ENCODE peak calls at places on chromosomes 12 and 14, in eight cellular contexts. One of them, this sample, is unnamed.

GRCh38 chr12:61993734-61994345 is 266.4 kb upstream of the USP15 start:
- DNase-seq in activated CD8-positive, alpha-beta T cell treated with anti-CD3 and anti-CD28 coated beads for 36 hours: no peak
- DNase-seq in cardiac muscle cell: peak; percentile 62
- DNase-seq in endothelial cell: peak; percentile 15
- DNase-seq in central memory CD4-positive, alpha-beta T cell: no peak
- DNase-seq in COR-L47: peak; percentile 30
- DNase-seq in HS-27A: peak; percentile 11
- DNase-seq in NCI-H1417: peak; percentile 83
- DNase-seq in this sample: no peak

GRCh38 chr12:52144512-52145227 is 47.1 kb downstream of the KRT80 start:
- DNase-seq in HS-27A: no peak
- DNase-seq in cardiac muscle cell: no peak
- DNase-seq in central memory CD4-positive, alpha-beta T cell: no peak
- DNase-seq in NCI-H1417: no peak
- DNase-seq in COR-L47: no peak
- DNase-seq in activated CD8-positive, alpha-beta T cell treated with anti-CD3 and anti-CD28 coated beads for 36 hours: no peak
- DNase-seq in endothelial cell: no peak
- DNase-seq in this sample: no peak

GRCh38 chr14:31207287-31207745 is 277 bp downstream of the HECTD1 start:
- DNase-seq in endothelial cell: no peak
- DNase-seq in COR-L47: no peak
- DNase-seq in NCI-H1417: no peak
- DNase-seq in central memory CD4-positive, alpha-beta T cell: no peak
- DNase-seq in activated CD8-positive, alpha-beta T cell treated with anti-CD3 and anti-CD28 coated beads for 36 hours: no peak
- DNase-seq in cardiac muscle cell: no peak
- DNase-seq in HS-27A: peak; percentile 69
- DNase-seq in this sample: no peak

GRCh38 chr12:78568326-78569020 is 296.1 kb upstream of the SYT1 start:
- DNase-seq in cardiac muscle cell: no peak
- DNase-seq in activated CD8-positive, alpha-beta T cell treated with anti-CD3 and anti-CD28 coated beads for 36 hours: no peak
- DNase-seq in central memory CD4-positive, alpha-beta T cell: no peak
- DNase-seq in HS-27A: no peak
- DNase-seq in endothelial cell: no peak
- DNase-seq in COR-L47: no peak
- DNase-seq in NCI-H1417: no peak
- DNase-seq in this sample: no peak

GRCh38 chr14:51328089-51328941 is 88.3 kb downstream of the TMX1 start:
- DNase-seq in activated CD8-positive, alpha-beta T cell treated with anti-CD3 and anti-CD28 coated beads for 36 hours: peak; percentile 75
- DNase-seq in HS-27A: no peak
- DNase-seq in endothelial cell: no peak
- DNase-seq in NCI-H1417: peak; percentile 18
- DNase-seq in COR-L47: no peak
- DNase-seq in central memory CD4-positive, alpha-beta T cell: no peak
- DNase-seq in cardiac muscle cell: no peak
- DNase-seq in this sample: no peak

GRCh38 chr12:99092100-99092851 is 447.2 kb downstream of the APAF1 start:
- DNase-seq in NCI-H1417: no peak
- DNase-seq in central memory CD4-positive, alpha-beta T cell: no peak
- DNase-seq in endothelial cell: no peak
- DNase-seq in activated CD8-positive, alpha-beta T cell treated with anti-CD3 and anti-CD28 coated beads for 36 hours: no peak
- DNase-seq in cardiac muscle cell: no peak
- DNase-seq in HS-27A: no peak
- DNase-seq in COR-L47: no peak
- DNase-seq in this sample: no peak

GRCh38 chr12:111034911-111035577 is 114.7 kb upstream of the MYL2 start:
- DNase-seq in NCI-H1417: peak; percentile 66
- DNase-seq in activated CD8-positive, alpha-beta T cell treated with anti-CD3 and anti-CD28 coated beads for 36 hours: no peak
- DNase-seq in endothelial cell: peak; percentile 41
- DNase-seq in COR-L47: no peak
- DNase-seq in cardiac muscle cell: peak; percentile 63
- DNase-seq in central memory CD4-positive, alpha-beta T cell: no peak
- DNase-seq in HS-27A: no peak
- DNase-seq in this sample: peak; percentile 25

GRCh38 chr14:105089746-105090492 is 24.7 kb upstream of the GPR132 start:
- DNase-seq in NCI-H1417: no peak
- DNase-seq in endothelial cell: no peak
- DNase-seq in HS-27A: no peak
- DNase-seq in cardiac muscle cell: no peak
- DNase-seq in activated CD8-positive, alpha-beta T cell treated with anti-CD3 and anti-CD28 coated beads for 36 hours: no peak
- DNase-seq in COR-L47: no peak
- DNase-seq in central memory CD4-positive, alpha-beta T cell: no peak
- DNase-seq in this sample: no peak

GRCh38 chr14:74922752-74923401 is at the start of gene RPS6KL1:
- DNase-seq in HS-27A: no peak
- DNase-seq in central memory CD4-positive, alpha-beta T cell: peak; percentile 66
- DNase-seq in endothelial cell: peak; percentile 83
- DNase-seq in cardiac muscle cell: peak; percentile 94
- DNase-seq in NCI-H1417: peak; percentile 92
- DNase-seq in activated CD8-positive, alpha-beta T cell treated with anti-CD3 and anti-CD28 coated beads for 36 hours: peak; percentile 88
- DNase-seq in COR-L47: peak; percentile 89
- DNase-seq in this sample: peak; percentile 85

GRCh38 chr12:19105468-19105867 is 24.1 kb upstream of the PLEKHA5 start:
- DNase-seq in COR-L47: no peak
- DNase-seq in endothelial cell: no peak
- DNase-seq in activated CD8-positive, alpha-beta T cell treated with anti-CD3 and anti-CD28 coated beads for 36 hours: no peak
- DNase-seq in central memory CD4-positive, alpha-beta T cell: no peak
- DNase-seq in NCI-H1417: peak; percentile 30
- DNase-seq in HS-27A: no peak
- DNase-seq in cardiac muscle cell: no peak
- DNase-seq in this sample: no peak

GRCh38 chr12:30796508-30796780 is 41.7 kb upstream of the CAPRIN2 start:
- DNase-seq in COR-L47: no peak
- DNase-seq in endothelial cell: no peak
- DNase-seq in NCI-H1417: peak; percentile 75
- DNase-seq in central memory CD4-positive, alpha-beta T cell: no peak
- DNase-seq in cardiac muscle cell: peak; percentile 85
- DNase-seq in activated CD8-positive, alpha-beta T cell treated with anti-CD3 and anti-CD28 coated beads for 36 hours: no peak
- DNase-seq in HS-27A: peak; percentile 81
- DNase-seq in this sample: no peak

GRCh38 chr14:69547701-69548348 is 26.8 kb downstream of the CCDC177 start:
- DNase-seq in COR-L47: no peak
- DNase-seq in central memory CD4-positive, alpha-beta T cell: no peak
- DNase-seq in NCI-H1417: no peak
- DNase-seq in activated CD8-positive, alpha-beta T cell treated with anti-CD3 and anti-CD28 coated beads for 36 hours: peak; percentile 44
- DNase-seq in cardiac muscle cell: peak; percentile 63
- DNase-seq in endothelial cell: peak; percentile 82
- DNase-seq in HS-27A: no peak
- DNase-seq in this sample: peak; percentile 18

GRCh38 chr12:2551514-2551913 is 243.3 kb upstream of the FKBP4 start:
- DNase-seq in central memory CD4-positive, alpha-beta T cell: no peak
- DNase-seq in cardiac muscle cell: no peak
- DNase-seq in activated CD8-positive, alpha-beta T cell treated with anti-CD3 and anti-CD28 coated beads for 36 hours: no peak
- DNase-seq in HS-27A: no peak
- DNase-seq in COR-L47: no peak
- DNase-seq in endothelial cell: no peak
- DNase-seq in NCI-H1417: no peak
- DNase-seq in this sample: no peak

GRCh38 chr14:101360045-101360931 is 201.0 kb upstream of the DIO3 start:
- DNase-seq in NCI-H1417: peak; percentile 64
- DNase-seq in HS-27A: no peak
- DNase-seq in COR-L47: no peak
- DNase-seq in endothelial cell: no peak
- DNase-seq in cardiac muscle cell: peak; percentile 7
- DNase-seq in activated CD8-positive, alpha-beta T cell treated with anti-CD3 and anti-CD28 coated beads for 36 hours: no peak
- DNase-seq in central memory CD4-positive, alpha-beta T cell: no peak
- DNase-seq in this sample: no peak

GRCh38 chr14:72619071-72619710 is 274.7 kb downstream of the DPF3 start:
- DNase-seq in NCI-H1417: no peak
- DNase-seq in COR-L47: no peak
- DNase-seq in HS-27A: no peak
- DNase-seq in activated CD8-positive, alpha-beta T cell treated with anti-CD3 and anti-CD28 coated beads for 36 hours: no peak
- DNase-seq in cardiac muscle cell: no peak
- DNase-seq in central memory CD4-positive, alpha-beta T cell: no peak
- DNase-seq in endothelial cell: no peak
- DNase-seq in this sample: no peak

GRCh38 chr14:77904218-77904617 is 104.3 kb downstream of the ADCK1 start:
- DNase-seq in central memory CD4-positive, alpha-beta T cell: no peak
- DNase-seq in NCI-H1417: no peak
- DNase-seq in cardiac muscle cell: no peak
- DNase-seq in activated CD8-positive, alpha-beta T cell treated with anti-CD3 and anti-CD28 coated beads for 36 hours: no peak
- DNase-seq in HS-27A: no peak
- DNase-seq in COR-L47: no peak
- DNase-seq in endothelial cell: no peak
- DNase-seq in this sample: no peak

GRCh38 chr14:102464006-102464405 is 45.6 kb downstream of the ANKRD9 start:
- DNase-seq in HS-27A: no peak
- DNase-seq in COR-L47: no peak
- DNase-seq in cardiac muscle cell: no peak
- DNase-seq in endothelial cell: no peak
- DNase-seq in central memory CD4-positive, alpha-beta T cell: no peak
- DNase-seq in NCI-H1417: no peak
- DNase-seq in activated CD8-positive, alpha-beta T cell treated with anti-CD3 and anti-CD28 coated beads for 36 hours: no peak
- DNase-seq in this sample: no peak

GRCh38 chr12:67667276-67668073 is 18.9 kb downstream of the DYRK2 start:
- DNase-seq in endothelial cell: no peak
- DNase-seq in cardiac muscle cell: no peak
- DNase-seq in HS-27A: no peak
- DNase-seq in activated CD8-positive, alpha-beta T cell treated with anti-CD3 and anti-CD28 coated beads for 36 hours: no peak
- DNase-seq in NCI-H1417: no peak
- DNase-seq in central memory CD4-positive, alpha-beta T cell: no peak
- DNase-seq in COR-L47: no peak
- DNase-seq in this sample: no peak

GRCh38 chr12:64175254-64175945 is 46.7 kb downstream of the KICS2 start:
- DNase-seq in endothelial cell: no peak
- DNase-seq in NCI-H1417: no peak
- DNase-seq in COR-L47: no peak
- DNase-seq in activated CD8-positive, alpha-beta T cell treated with anti-CD3 and anti-CD28 coated beads for 36 hours: no peak
- DNase-seq in HS-27A: no peak
- DNase-seq in cardiac muscle cell: no peak
- DNase-seq in central memory CD4-positive, alpha-beta T cell: no peak
- DNase-seq in this sample: no peak

GRCh38 chr12:101570022-101570421 is 24.7 kb upstream of the MYBPC1 start:
- DNase-seq in COR-L47: peak; percentile 1
- DNase-seq in HS-27A: no peak
- DNase-seq in NCI-H1417: peak; percentile 58
- DNase-seq in central memory CD4-positive, alpha-beta T cell: no peak
- DNase-seq in endothelial cell: no peak
- DNase-seq in activated CD8-positive, alpha-beta T cell treated with anti-CD3 and anti-CD28 coated beads for 36 hours: no peak
- DNase-seq in cardiac muscle cell: no peak
- DNase-seq in this sample: no peak

GRCh38 chr12:6418796-6419195 is 26.0 kb upstream of the CD27 start:
- DNase-seq in endothelial cell: no peak
- DNase-seq in NCI-H1417: no peak
- DNase-seq in central memory CD4-positive, alpha-beta T cell: no peak
- DNase-seq in cardiac muscle cell: no peak
- DNase-seq in COR-L47: no peak
- DNase-seq in HS-27A: no peak
- DNase-seq in activated CD8-positive, alpha-beta T cell treated with anti-CD3 and anti-CD28 coated beads for 36 hours: no peak
- DNase-seq in this sample: no peak

GRCh38 chr14:77151245-77151644 is 9.7 kb upstream of the ZDHHC22 start:
- DNase-seq in COR-L47: peak; percentile 30
- DNase-seq in endothelial cell: peak; percentile 66
- DNase-seq in central memory CD4-positive, alpha-beta T cell: no peak
- DNase-seq in activated CD8-positive, alpha-beta T cell treated with anti-CD3 and anti-CD28 coated beads for 36 hours: peak; percentile 23
- DNase-seq in HS-27A: no peak
- DNase-seq in cardiac muscle cell: peak; percentile 43
- DNase-seq in NCI-H1417: peak; percentile 72
- DNase-seq in this sample: no peak

GRCh38 chr14:25056688-25057078 is 6.7 kb upstream of the STXBP6 start:
- DNase-seq in cardiac muscle cell: no peak
- DNase-seq in COR-L47: no peak
- DNase-seq in central memory CD4-positive, alpha-beta T cell: no peak
- DNase-seq in endothelial cell: no peak
- DNase-seq in NCI-H1417: no peak
- DNase-seq in HS-27A: no peak
- DNase-seq in activated CD8-positive, alpha-beta T cell treated with anti-CD3 and anti-CD28 coated beads for 36 hours: no peak
- DNase-seq in this sample: no peak

GRCh38 chr14:23237772-23238594 is at the start of gene RNF212B:
- DNase-seq in NCI-H1417: peak; percentile 94
- DNase-seq in central memory CD4-positive, alpha-beta T cell: peak; percentile 55
- DNase-seq in endothelial cell: peak; percentile 90
- DNase-seq in HS-27A: peak; percentile 15
- DNase-seq in COR-L47: peak; percentile 42
- DNase-seq in cardiac muscle cell: peak; percentile 92
- DNase-seq in activated CD8-positive, alpha-beta T cell treated with anti-CD3 and anti-CD28 coated beads for 36 hours: peak; percentile 95
- DNase-seq in this sample: peak; percentile 77

GRCh38 chr14:33323979-33324378 is 385.3 kb downstream of the NPAS3 start:
- DNase-seq in endothelial cell: no peak
- DNase-seq in HS-27A: no peak
- DNase-seq in cardiac muscle cell: no peak
- DNase-seq in activated CD8-positive, alpha-beta T cell treated with anti-CD3 and anti-CD28 coated beads for 36 hours: no peak
- DNase-seq in central memory CD4-positive, alpha-beta T cell: no peak
- DNase-seq in NCI-H1417: peak; percentile 51
- DNase-seq in COR-L47: no peak
- DNase-seq in this sample: no peak

GRCh38 chr12:111699-112591 is 45.4 kb downstream of the IQSEC3 start:
- DNase-seq in cardiac muscle cell: no peak
- DNase-seq in activated CD8-positive, alpha-beta T cell treated with anti-CD3 and anti-CD28 coated beads for 36 hours: no peak
- DNase-seq in NCI-H1417: no peak
- DNase-seq in central memory CD4-positive, alpha-beta T cell: no peak
- DNase-seq in endothelial cell: no peak
- DNase-seq in COR-L47: no peak
- DNase-seq in HS-27A: no peak
- DNase-seq in this sample: no peak

GRCh38 chr12:113287899-113288282 is 47.0 kb downstream of the SLC8B1 start:
- DNase-seq in central memory CD4-positive, alpha-beta T cell: no peak
- DNase-seq in endothelial cell: no peak
- DNase-seq in NCI-H1417: no peak
- DNase-seq in activated CD8-positive, alpha-beta T cell treated with anti-CD3 and anti-CD28 coated beads for 36 hours: no peak
- DNase-seq in COR-L47: no peak
- DNase-seq in cardiac muscle cell: no peak
- DNase-seq in HS-27A: no peak
- DNase-seq in this sample: no peak

GRCh38 chr12:132163911-132164288 is 19.6 kb downstream of the NOC4L start:
- DNase-seq in cardiac muscle cell: no peak
- DNase-seq in HS-27A: no peak
- DNase-seq in COR-L47: no peak
- DNase-seq in NCI-H1417: peak; percentile 37
- DNase-seq in endothelial cell: no peak
- DNase-seq in activated CD8-positive, alpha-beta T cell treated with anti-CD3 and anti-CD28 coated beads for 36 hours: no peak
- DNase-seq in central memory CD4-positive, alpha-beta T cell: no peak
- DNase-seq in this sample: no peak

GRCh38 chr12:114757926-114758325 is 74.0 kb upstream of the TBX3 start:
- DNase-seq in activated CD8-positive, alpha-beta T cell treated with anti-CD3 and anti-CD28 coated beads for 36 hours: no peak
- DNase-seq in COR-L47: no peak
- DNase-seq in HS-27A: no peak
- DNase-seq in endothelial cell: no peak
- DNase-seq in NCI-H1417: no peak
- DNase-seq in central memory CD4-positive, alpha-beta T cell: no peak
- DNase-seq in cardiac muscle cell: no peak
- DNase-seq in this sample: no peak

GRCh38 chr12:52523825-52524224 is 3.6 kb upstream of the KRT5 start:
- DNase-seq in endothelial cell: peak; percentile 0
- DNase-seq in central memory CD4-positive, alpha-beta T cell: no peak
- DNase-seq in NCI-H1417: no peak
- DNase-seq in COR-L47: no peak
- DNase-seq in HS-27A: no peak
- DNase-seq in activated CD8-positive, alpha-beta T cell treated with anti-CD3 and anti-CD28 coated beads for 36 hours: no peak
- DNase-seq in cardiac muscle cell: no peak
- DNase-seq in this sample: no peak

GRCh38 chr14:22179190-22179589 is 409.8 kb downstream of the DAD1 start:
- DNase-seq in COR-L47: no peak
- DNase-seq in activated CD8-positive, alpha-beta T cell treated with anti-CD3 and anti-CD28 coated beads for 36 hours: no peak
- DNase-seq in NCI-H1417: no peak
- DNase-seq in central memory CD4-positive, alpha-beta T cell: no peak
- DNase-seq in HS-27A: no peak
- DNase-seq in cardiac muscle cell: no peak
- DNase-seq in endothelial cell: no peak
- DNase-seq in this sample: no peak